ENCODE peak calls at places on chromosomes 13 and 19, in nine cellular contexts. Z is hepatic stellate cell; V is lower leg skin; J is amniotic stem cell; G is pons; M is iPS-NIHi11; H is activated naive CD4-positive, alpha-beta T cell treated with anti-CD3 and anti-CD28 coated beads, Interleukin-2, amount 10 ng/mL, durations not matched to agents 7 days and 5 days; R is IMR-90; F is astrocyte of the spinal cord. N is an unnamed sample.
A peak's percentile ranks its signal among the peaks of the same experiment; 100 is the strongest.

GRCh38 chr13:50078512-50079277 is 63.5 kb downstream of the KCNRG start:
- DNase-seq in R (no peak), F (peak; percentile 21), H (no peak), J (no peak), V (no peak), G (no peak), M (no peak), Z (no peak), N (no peak)

GRCh38 chr19:18385675-18386542 is at the start of gene GDF15:
- DNase-seq in F (peak; percentile 86), G (no peak), R (peak; percentile 87), J (no peak), Z (peak; percentile 78), V (peak; percentile 55), H (peak; percentile 54), M (peak; percentile 90), N (peak; percentile 78)

GRCh38 chr19:28427256-28428083 is 785.5 kb downstream of the UQCRFS1 start:
- DNase-seq in H (no peak), F (no peak), Z (peak; percentile 15), R (no peak), J (no peak), M (no peak), G (no peak), V (no peak), N (peak; percentile 57)

GRCh38 chr19:28239270-28239669 is 973.7 kb downstream of the UQCRFS1 start:
- DNase-seq in Z (peak; percentile 6), F (no peak), V (no peak), R (no peak), G (no peak), J (no peak), M (peak; percentile 71), H (no peak), N (peak; percentile 19)

GRCh38 chr13:37011002-37011401 is 10.4 kb downstream of the EXOSC8 start:
- DNase-seq in R (peak; percentile 59), V (no peak), H (no peak), M (no peak), J (no peak), Z (no peak), F (no peak), G (no peak), N (no peak)

GRCh38 chr19:16585808-16586476 is 13.7 kb upstream of the SLC35E1 start:
- DNase-seq in R (peak; percentile 19), M (no peak), G (no peak), Z (no peak), H (no peak), F (no peak), V (no peak), J (no peak), N (no peak)

GRCh38 chr19:57110592-57111328 is 9.0 kb upstream of the USP29 start:
- DNase-seq in Z (no peak), J (no peak), M (no peak), G (no peak), F (no peak), V (no peak), H (no peak), R (no peak), N (peak; percentile 32)

GRCh38 chr13:96052655-96053002 is 572 bp downstream of the UGGT2 start:
- DNase-seq in V (no peak), R (peak; percentile 83), J (peak; percentile 24), Z (peak; percentile 50), G (peak; percentile 30), H (no peak), M (peak; percentile 35), F (peak; percentile 76), N (peak; percentile 87)

GRCh38 chr19:4385291-4386037 is 14.9 kb downstream of the SH3GL1 start:
- DNase-seq in J (no peak), M (no peak), R (no peak), Z (no peak), H (no peak), V (no peak), G (no peak), F (no peak), N (no peak)

GRCh38 chr19:52234406-52234805 is 35.0 kb upstream of the ZNF766 start:
- DNase-seq in M (no peak), H (no peak), V (no peak), R (no peak), F (no peak), Z (no peak), J (no peak), G (no peak), N (no peak)

GRCh38 chr13:69374036-69374435 is 733.6 kb upstream of the ATXN8OS start:
- DNase-seq in H (no peak), R (no peak), F (no peak), G (no peak), J (no peak), Z (no peak), M (no peak), V (no peak), N (no peak)

GRCh38 chr13:40799508-40799907 is 10.1 kb downstream of the SLC25A15 start:
- DNase-seq in Z (no peak), G (no peak), V (no peak), F (no peak), R (no peak), H (no peak), J (no peak), M (no peak), N (no peak)

GRCh38 chr19:2774083-2774679 is 8.9 kb downstream of the SGTA start:
- DNase-seq in F (no peak), Z (no peak), G (peak; percentile 24), M (no peak), V (no peak), R (no peak), H (no peak), J (no peak), N (no peak)

GRCh38 chr19:49058592-49058991 is 1.0 kb upstream of the CGB7 start:
- DNase-seq in Z (no peak), H (no peak), F (peak; percentile 35), V (no peak), M (peak; percentile 56), J (no peak), G (no peak), R (peak; percentile 25), N (peak; percentile 64)

N was measured in GM23248.